ENCODE peak calls at places on chromosome 14, in eight cellular contexts. One of them, this sample, is unnamed.

GRCh38 chr14:21014761-21015190 is 10.1 kb downstream of the NDRG2 start:
- DNase-seq in neural progenitor cell: peak
- DNase-seq in lower leg skin: peak
- DNase-seq in GM13976: peak
- DNase-seq in choroid plexus epithelial cell: peak
- DNase-seq in AG09319: peak
- DNase-seq in WTC11: peak
- DNase-seq in neural crest cell: peak
- DNase-seq in this sample: peak

GRCh38 chr14:76274324-76274723 is 101.6 kb upstream of the ESRRB start:
- DNase-seq in choroid plexus epithelial cell: no peak
- DNase-seq in lower leg skin: no peak
- DNase-seq in neural crest cell: no peak
- DNase-seq in AG09319: no peak
- DNase-seq in neural progenitor cell: no peak
- DNase-seq in WTC11: no peak
- DNase-seq in GM13976: no peak
- DNase-seq in this sample: no peak

GRCh38 chr14:103422981-103423600 is 37.9 kb downstream of the MARK3 start:
- DNase-seq in neural crest cell: no peak
- DNase-seq in choroid plexus epithelial cell: peak
- DNase-seq in WTC11: no peak
- DNase-seq in GM13976: no peak
- DNase-seq in lower leg skin: no peak
- DNase-seq in neural progenitor cell: no peak
- DNase-seq in AG09319: no peak
- DNase-seq in this sample: no peak

GRCh38 chr14:47148686-47149085 is 497.1 kb upstream of the RPL10L start:
- DNase-seq in AG09319: no peak
- DNase-seq in lower leg skin: no peak
- DNase-seq in GM13976: no peak
- DNase-seq in neural progenitor cell: no peak
- DNase-seq in WTC11: no peak
- DNase-seq in choroid plexus epithelial cell: no peak
- DNase-seq in neural crest cell: no peak
- DNase-seq in this sample: no peak

GRCh38 chr14:55450987-55451386 is 10.6 kb upstream of the TBPL2 start:
- DNase-seq in GM13976: no peak
- DNase-seq in choroid plexus epithelial cell: no peak
- DNase-seq in AG09319: no peak
- DNase-seq in neural progenitor cell: no peak
- DNase-seq in lower leg skin: no peak
- DNase-seq in WTC11: no peak
- DNase-seq in neural crest cell: no peak
- DNase-seq in this sample: no peak

GRCh38 chr14:101442451-101442850 is 118.8 kb upstream of the DIO3 start:
- DNase-seq in lower leg skin: no peak
- DNase-seq in WTC11: no peak
- DNase-seq in GM13976: no peak
- DNase-seq in choroid plexus epithelial cell: no peak
- DNase-seq in neural crest cell: no peak
- DNase-seq in neural progenitor cell: no peak
- DNase-seq in AG09319: no peak
- DNase-seq in this sample: peak

GRCh38 chr14:58547649-58548048 is 90.1 kb upstream of the DACT1 start:
- DNase-seq in lower leg skin: no peak
- DNase-seq in AG09319: no peak
- DNase-seq in WTC11: no peak
- DNase-seq in neural progenitor cell: no peak
- DNase-seq in neural crest cell: no peak
- DNase-seq in GM13976: no peak
- DNase-seq in choroid plexus epithelial cell: no peak
- DNase-seq in this sample: no peak

GRCh38 chr14:77598366-77599050 is 17.9 kb downstream of the SPTLC2 start:
- DNase-seq in choroid plexus epithelial cell: peak
- DNase-seq in neural progenitor cell: no peak
- DNase-seq in WTC11: no peak
- DNase-seq in lower leg skin: no peak
- DNase-seq in AG09319: no peak
- DNase-seq in GM13976: no peak
- DNase-seq in neural crest cell: no peak
- DNase-seq in this sample: peak

GRCh38 chr14:23831591-23831990 is 122.0 kb upstream of the DHRS4 start:
- DNase-seq in lower leg skin: no peak
- DNase-seq in neural crest cell: no peak
- DNase-seq in neural progenitor cell: no peak
- DNase-seq in choroid plexus epithelial cell: peak
- DNase-seq in WTC11: no peak
- DNase-seq in AG09319: no peak
- DNase-seq in GM13976: no peak
- DNase-seq in this sample: peak

GRCh38 chr14:88750413-88750812 is 42.3 kb downstream of the EML5 start:
- DNase-seq in GM13976: no peak
- DNase-seq in WTC11: no peak
- DNase-seq in choroid plexus epithelial cell: no peak
- DNase-seq in neural crest cell: no peak
- DNase-seq in neural progenitor cell: no peak
- DNase-seq in lower leg skin: no peak
- DNase-seq in AG09319: no peak
- DNase-seq in this sample: no peak

GRCh38 chr14:46769292-46769691 is 117.7 kb upstream of the RPL10L start:
- DNase-seq in choroid plexus epithelial cell: no peak
- DNase-seq in lower leg skin: no peak
- DNase-seq in neural progenitor cell: no peak
- DNase-seq in neural crest cell: no peak
- DNase-seq in AG09319: no peak
- DNase-seq in WTC11: no peak
- DNase-seq in GM13976: peak
- DNase-seq in this sample: no peak

GRCh38 chr14:69281450-69282169 is 21.7 kb downstream of the GALNT16 start:
- DNase-seq in lower leg skin: no peak
- DNase-seq in AG09319: no peak
- DNase-seq in choroid plexus epithelial cell: peak
- DNase-seq in neural progenitor cell: no peak
- DNase-seq in WTC11: no peak
- DNase-seq in neural crest cell: no peak
- DNase-seq in GM13976: peak
- DNase-seq in this sample: no peak

GRCh38 chr14:95761436-95761835 is 47.5 kb upstream of the TCL1A start:
- DNase-seq in neural progenitor cell: no peak
- DNase-seq in GM13976: no peak
- DNase-seq in neural crest cell: no peak
- DNase-seq in WTC11: no peak
- DNase-seq in AG09319: no peak
- DNase-seq in choroid plexus epithelial cell: no peak
- DNase-seq in lower leg skin: no peak
- DNase-seq in this sample: no peak

GRCh38 chr14:69320581-69321365 is 60.8 kb downstream of the GALNT16 start:
- DNase-seq in neural progenitor cell: no peak
- DNase-seq in GM13976: peak
- DNase-seq in choroid plexus epithelial cell: no peak
- DNase-seq in WTC11: peak
- DNase-seq in AG09319: no peak
- DNase-seq in neural crest cell: no peak
- DNase-seq in lower leg skin: no peak
- DNase-seq in this sample: no peak

DNA sequence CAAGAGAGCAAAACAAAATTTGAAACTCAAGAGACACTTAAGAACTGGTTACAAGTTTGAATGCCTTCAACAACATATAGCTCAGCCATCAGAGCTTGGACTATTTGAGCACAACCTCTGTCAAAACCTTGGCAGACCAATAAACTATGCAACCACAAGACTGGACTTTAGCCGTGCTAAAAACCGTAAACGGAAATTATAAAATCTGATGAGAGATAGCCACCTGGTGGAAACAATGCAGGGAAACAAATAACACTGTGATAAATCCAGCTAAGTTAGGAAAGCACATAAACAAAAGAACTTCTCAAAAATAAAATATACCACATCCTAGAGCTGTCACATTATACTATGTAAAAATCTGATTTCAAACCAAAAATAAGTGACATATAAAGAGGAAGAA is 1074.2 kb upstream of the NOVA1 start:
- DNase-seq in AG09319: no peak
- DNase-seq in GM13976: no peak
- DNase-seq in neural progenitor cell: no peak
- DNase-seq in choroid plexus epithelial cell: no peak
- DNase-seq in lower leg skin: no peak
- DNase-seq in WTC11: no peak
- DNase-seq in neural crest cell: no peak
- DNase-seq in this sample: no peak
- TF ChIP-seq CTCF in AG09319: no peak
- TF ChIP-seq CTCF in GM13976: no peak
- TF ChIP-seq CTCF in neural progenitor cell: no peak
- TF ChIP-seq CTCF in choroid plexus epithelial cell: no peak
- TF ChIP-seq CTCF in lower leg skin: no peak
- TF ChIP-seq CTCF in WTC11: no peak
- TF ChIP-seq CTCF in neural crest cell: peak
- TF ChIP-seq CTCF in this sample: no peak

GRCh38 chr14:31745741-31746140 is 184.5 kb downstream of the NUBPL start:
- DNase-seq in WTC11: no peak
- DNase-seq in neural crest cell: no peak
- DNase-seq in choroid plexus epithelial cell: no peak
- DNase-seq in GM13976: no peak
- DNase-seq in lower leg skin: no peak
- DNase-seq in neural progenitor cell: no peak
- DNase-seq in AG09319: no peak
- DNase-seq in this sample: no peak
- TF ChIP-seq CTCF in WTC11: no peak
- TF ChIP-seq CTCF in neural crest cell: no peak
- TF ChIP-seq CTCF in choroid plexus epithelial cell: peak
- TF ChIP-seq CTCF in GM13976: no peak
- TF ChIP-seq CTCF in lower leg skin: no peak
- TF ChIP-seq CTCF in neural progenitor cell: no peak
- TF ChIP-seq CTCF in AG09319: no peak
- TF ChIP-seq CTCF in this sample: no peak

DNA sequence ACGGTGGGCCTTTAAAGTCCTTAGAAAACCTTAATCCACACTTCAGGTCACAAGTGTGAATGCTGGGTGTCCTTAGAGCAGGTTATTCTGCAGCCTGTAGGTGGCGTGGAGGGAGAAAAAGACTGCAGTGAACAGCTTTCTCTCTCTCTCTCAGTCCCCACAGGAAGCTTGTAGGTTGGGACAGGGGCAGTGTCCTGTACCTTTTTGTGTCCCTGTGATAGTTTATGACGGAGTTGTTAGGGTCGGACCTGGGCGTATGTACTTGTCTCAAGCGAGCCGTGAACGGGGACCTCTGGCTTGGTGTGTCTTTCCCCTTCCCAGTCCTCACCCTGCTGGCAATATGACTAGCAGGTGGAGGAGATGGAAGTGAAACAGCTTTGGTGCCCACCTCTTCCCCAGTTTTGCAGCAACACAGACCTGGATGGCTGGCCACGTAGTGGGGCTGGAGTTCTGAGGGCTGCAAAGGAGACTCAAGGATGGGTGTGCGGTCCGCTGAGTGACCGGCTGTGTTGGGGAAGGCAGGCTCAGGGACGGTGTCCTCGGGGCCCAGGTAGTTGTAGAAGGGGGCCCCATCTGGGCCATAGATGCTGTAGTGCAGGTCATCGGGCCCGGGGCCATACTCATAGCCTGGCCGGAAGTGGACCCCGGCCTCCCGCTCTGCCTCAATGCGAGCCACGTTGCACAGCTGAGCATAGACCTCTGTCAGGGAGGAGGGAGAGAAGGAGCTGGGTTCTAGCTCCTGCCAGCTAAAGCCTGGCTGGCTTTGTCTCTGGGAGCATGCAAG is 8.9 kb downstream of the ISCA2 start:
- DNase-seq in AG09319: no peak
- DNase-seq in WTC11: peak
- DNase-seq in neural crest cell: peak
- DNase-seq in lower leg skin: no peak
- DNase-seq in choroid plexus epithelial cell: peak
- DNase-seq in GM13976: peak
- DNase-seq in neural progenitor cell: peak
- DNase-seq in this sample: peak
- TF ChIP-seq CTCF in AG09319: peak
- TF ChIP-seq CTCF in WTC11: peak
- TF ChIP-seq CTCF in neural crest cell: peak
- TF ChIP-seq CTCF in lower leg skin: no peak
- TF ChIP-seq CTCF in choroid plexus epithelial cell: peak
- TF ChIP-seq CTCF in GM13976: peak
- TF ChIP-seq CTCF in neural progenitor cell: peak
- TF ChIP-seq CTCF in this sample: peak

GRCh38 chr14:41922014-41922413 is 315.3 kb downstream of the LRFN5 start:
- DNase-seq in choroid plexus epithelial cell: no peak
- DNase-seq in neural progenitor cell: no peak
- DNase-seq in WTC11: no peak
- DNase-seq in GM13976: no peak
- DNase-seq in neural crest cell: no peak
- DNase-seq in lower leg skin: no peak
- DNase-seq in AG09319: no peak
- DNase-seq in this sample: no peak

GRCh38 chr14:41925409-41925808 is 318.7 kb downstream of the LRFN5 start:
- DNase-seq in WTC11: no peak
- DNase-seq in lower leg skin: no peak
- DNase-seq in choroid plexus epithelial cell: peak
- DNase-seq in neural progenitor cell: peak
- DNase-seq in GM13976: no peak
- DNase-seq in neural crest cell: no peak
- DNase-seq in AG09319: no peak
- DNase-seq in this sample: no peak
- TF ChIP-seq CTCF in WTC11: no peak
- TF ChIP-seq CTCF in lower leg skin: no peak
- TF ChIP-seq CTCF in choroid plexus epithelial cell: peak
- TF ChIP-seq CTCF in neural progenitor cell: peak
- TF ChIP-seq CTCF in GM13976: no peak
- TF ChIP-seq CTCF in neural crest cell: peak
- TF ChIP-seq CTCF in AG09319: peak
- TF ChIP-seq CTCF in this sample: no peak

This sample was measured in activated CD8-positive, alpha-beta T cell treated with anti-CD3 and anti-CD28 coated beads for 36 hours.